ENCODE peak calls at places on chromosomes 13 and 19, in eight cellular contexts. P is tibial nerve; X is A549; H is GM23248; M is GM06990; T is CD4-positive, CD25-positive, alpha-beta regulatory T cell; D is CD8-positive, alpha-beta T cell; Z is esophagus squamous epithelium. J is an unnamed sample.

GRCh38 chr13:40152145-40152544 is 496.7 kb downstream of the COG6 start:
- DNase-seq in Z (no peak), M (no peak), P (no peak), T (no peak), H (peak), D (no peak), X (peak), J (no peak)

GRCh38 chr19:52527954-52528326 is 472 bp downstream of the ZNF808 start:
- DNase-seq in D (no peak), X (no peak), T (no peak), H (peak), P (no peak), M (no peak), Z (no peak), J (no peak)

GRCh38 chr19:41621654-41622053 is 5.2 kb downstream of the CEACAM4 start:
- DNase-seq in X (no peak), M (no peak), T (no peak), D (no peak), Z (no peak), H (no peak), P (no peak), J (no peak)

GRCh38 chr13:71619096-71619495 is 247.9 kb downstream of the DACH1 start:
- DNase-seq in Z (no peak), H (no peak), T (no peak), D (no peak), P (no peak), M (no peak), X (no peak), J (no peak)

GRCh38 chr19:5122671-5123409 is 153.9 kb downstream of the KDM4B start:
- DNase-seq in T (no peak), H (no peak), X (no peak), M (no peak), P (no peak), D (no peak), Z (no peak), J (no peak)

GRCh38 chr19:22052644-22053013 is 345 bp downstream of the ZNF257 start:
- DNase-seq in P (no peak), D (no peak), M (no peak), T (peak), H (peak), Z (no peak), X (no peak), J (no peak)

GRCh38 chr19:35357867-35358573 is at the start of gene FFAR3:
- DNase-seq in T (no peak), H (peak), X (no peak), D (no peak), Z (no peak), P (peak), M (no peak), J (no peak)

GRCh38 chr13:110912651-110913051 is 2.2 kb downstream of the ANKRD10 start:
- DNase-seq in H (peak), Z (no peak), D (no peak), P (no peak), M (no peak), T (no peak), X (no peak), J (no peak)

GRCh38 chr13:107450426-107450825 is 764.9 kb downstream of the LIG4 start:
- DNase-seq in X (no peak), Z (no peak), D (no peak), P (no peak), M (no peak), H (peak), T (no peak), J (no peak)

GRCh38 chr19:33214621-33215020 is 11.0 kb downstream of the SLC7A10 start:
- DNase-seq in T (no peak), Z (no peak), D (no peak), X (peak), H (peak), M (no peak), P (no peak), J (no peak)

GRCh38 chr13:112779856-112780604 is 90.2 kb downstream of the ATP11A start:
- DNase-seq in M (no peak), Z (no peak), T (no peak), D (no peak), H (peak), P (no peak), X (no peak), J (no peak)

GRCh38 chr19:15251749-15252397 is 19.6 kb upstream of the EPHX3 start:
- DNase-seq in M (no peak), T (no peak), D (no peak), X (peak), H (peak), Z (no peak), P (peak), J (no peak)

GRCh38 chr19:14085309-14085995 is at the start of gene C19orf67:
- DNase-seq in Z (no peak), D (no peak), M (no peak), H (no peak), X (no peak), P (no peak), T (no peak), J (no peak)

GRCh38 chr13:110965038-110965754 is 50.3 kb upstream of the ANKRD10 start:
- DNase-seq in H (peak), D (no peak), P (no peak), T (no peak), Z (no peak), X (peak), M (peak), J (peak)

GRCh38 chr19:18194554-18195238 is 1.7 kb downstream of the MPV17L2 start:
- DNase-seq in H (peak), Z (no peak), D (peak), T (no peak), P (no peak), M (peak), X (no peak), J (no peak)

GRCh38 chr13:113886561-113887112 is 22.8 kb upstream of the GAS6 start:
- DNase-seq in Z (no peak), P (no peak), M (no peak), T (no peak), D (no peak), X (no peak), H (no peak), J (no peak)

GRCh38 chr13:74009100-74009668 is 125.0 kb downstream of the KLF12 start:
- DNase-seq in Z (no peak), P (no peak), M (no peak), H (no peak), D (no peak), X (no peak), T (no peak), J (no peak)

GRCh38 chr13:53045110-53045509 is 16.5 kb downstream of the OLFM4 start:
- DNase-seq in H (no peak), X (no peak), T (no peak), D (no peak), M (no peak), P (peak), Z (no peak), J (no peak)

GRCh38 chr19:19627442-19627715 is 641 bp downstream of the LPAR2 start:
- DNase-seq in Z (no peak), X (no peak), M (peak), T (no peak), P (no peak), D (no peak), H (no peak), J (no peak)

DNA sequence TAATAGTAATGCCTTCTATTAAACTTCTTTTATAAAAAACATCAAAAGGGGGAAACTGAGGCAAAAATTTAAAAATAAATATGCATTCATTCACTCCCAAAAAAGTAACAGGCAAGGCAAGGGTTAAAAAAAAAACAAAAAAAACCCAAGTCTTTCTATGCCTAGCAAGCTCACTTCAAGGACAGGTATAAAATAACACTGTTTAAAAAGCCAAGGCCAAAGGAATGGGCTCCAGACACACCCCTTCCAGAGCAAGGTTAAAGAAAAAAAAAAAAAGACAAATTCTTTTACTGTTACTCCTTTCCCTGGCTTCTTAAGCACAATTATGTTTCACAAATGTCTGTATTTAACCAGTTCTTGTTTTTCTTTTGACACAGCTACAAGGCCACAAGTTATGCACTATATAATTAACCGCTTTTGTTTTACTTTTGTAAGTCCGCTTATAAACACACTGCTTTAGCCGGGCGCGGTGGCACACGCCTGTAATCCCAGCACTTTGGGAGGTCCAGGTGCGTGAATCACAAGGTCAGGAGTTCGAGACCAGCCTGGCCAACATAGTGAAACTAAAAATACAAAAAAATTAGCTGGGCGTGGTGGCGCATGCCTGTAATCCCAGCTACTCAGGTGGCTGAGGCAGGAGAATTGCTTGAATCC is 3.6 kb downstream of the SIGLEC11 start:
- DNase-seq in D (no peak), X (no peak), M (no peak), H (no peak), P (no peak), Z (no peak), T (no peak), J (no peak)
- H3K4me3 ChIP-seq in D (no peak), X (no peak), M (no peak), H (no peak), P (no peak), Z (no peak), T (no peak), J (no peak)

GRCh38 chr19:50418186-50419021 is at the start of gene SPIB:
- DNase-seq in P (no peak), T (no peak), D (no peak), H (no peak), Z (no peak), M (peak), X (no peak), J (no peak)
- H3K4me3 ChIP-seq in P (no peak), T (no peak), D (no peak), H (no peak), Z (no peak), M (peak), X (no peak), J (peak)

GRCh38 chr13:43737524-43737923 is 49.2 kb downstream of the ENOX1 start:
- DNase-seq in D (no peak), H (no peak), T (no peak), P (no peak), X (no peak), M (no peak), Z (no peak), J (no peak)

GRCh38 chr13:43744630-43745029 is 42.1 kb downstream of the ENOX1 start:
- DNase-seq in D (no peak), M (no peak), P (no peak), X (no peak), Z (no peak), H (peak), T (no peak), J (no peak)

DNA sequence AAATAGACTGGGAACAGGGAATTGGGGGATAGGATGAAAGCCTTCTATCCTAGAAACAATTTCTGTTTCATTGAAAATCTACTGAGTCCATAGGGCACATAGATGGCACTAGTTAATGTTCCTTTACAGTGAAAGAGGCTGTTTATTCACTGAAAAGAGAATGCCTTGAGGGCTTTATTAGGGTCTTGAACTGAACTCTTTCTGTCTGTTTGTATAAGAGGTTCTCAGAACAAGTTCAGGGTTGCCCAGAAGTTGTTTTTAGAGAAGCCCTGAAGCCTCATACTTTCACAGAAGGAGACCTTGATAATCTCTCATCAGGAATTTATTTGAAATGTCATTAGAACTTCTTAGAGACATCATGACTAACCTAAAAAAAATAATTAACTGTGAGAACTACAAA is 43.9 kb downstream of the ENOX1 start:
- DNase-seq in P (no peak), H (no peak), D (no peak), X (no peak), M (no peak), Z (no peak), T (no peak), J (no peak)
- H3K4me3 ChIP-seq in P (no peak), H (no peak), D (no peak), X (no peak), M (no peak), Z (no peak), T (no peak), J (no peak)

GRCh38 chr13:30908416-30908980 is 2.4 kb downstream of the MEDAG start:
- DNase-seq in X (no peak), Z (no peak), T (no peak), H (peak), P (peak), M (no peak), D (no peak), J (no peak)

GRCh38 chr13:30906411-30906990 is 430 bp downstream of the MEDAG start:
- DNase-seq in D (no peak), T (no peak), H (peak), P (no peak), M (no peak), X (no peak), Z (no peak), J (no peak)

GRCh38 chr13:30905932-30906383 is at the start of gene MEDAG:
- DNase-seq in X (no peak), D (no peak), P (peak), M (no peak), Z (peak), H (peak), T (no peak), J (no peak)

GRCh38 chr13:30907167-30907761 is 1.2 kb downstream of the MEDAG start:
- DNase-seq in H (peak), T (no peak), X (no peak), Z (no peak), P (no peak), D (no peak), M (no peak), J (no peak)

GRCh38 chr13:30910676-30911075 is 4.6 kb downstream of the MEDAG start:
- DNase-seq in M (no peak), D (no peak), Z (no peak), X (no peak), H (no peak), T (no peak), P (no peak), J (no peak)
- H3K4me3 ChIP-seq in M (no peak), D (no peak), Z (no peak), X (no peak), H (peak), T (no peak), P (no peak), J (no peak)

GRCh38 chr13:99893567-99893966 is 78.0 kb downstream of the ZIC5 start:
- DNase-seq in D (no peak), H (no peak), Z (no peak), T (no peak), P (no peak), M (no peak), X (no peak), J (no peak)

GRCh38 chr13:99895999-99896695 is 75.4 kb downstream of the ZIC5 start:
- DNase-seq in P (no peak), X (no peak), D (no peak), M (no peak), Z (no peak), H (no peak), T (no peak), J (no peak)

GRCh38 chr13:99895428-99895998 is 76.1 kb downstream of the ZIC5 start:
- DNase-seq in Z (no peak), X (no peak), H (peak), M (no peak), D (no peak), P (no peak), T (no peak), J (no peak)

GRCh38 chr13:99894105-99894504 is 77.5 kb downstream of the ZIC5 start:
- DNase-seq in M (no peak), P (no peak), D (no peak), T (no peak), H (no peak), X (no peak), Z (no peak), J (no peak)

GRCh38 chr13:99894835-99895427 is 76.6 kb downstream of the ZIC5 start:
- DNase-seq in M (no peak), P (no peak), H (peak), T (no peak), X (no peak), D (no peak), Z (no peak), J (no peak)
- H3K4me3 ChIP-seq in M (no peak), P (no peak), H (peak), T (peak), X (peak), D (peak), Z (peak), J (peak)

GRCh38 chr19:1466018-1466460 is 13.0 kb downstream of the C19orf25 start:
- DNase-seq in X (no peak), M (peak), H (no peak), P (no peak), T (no peak), D (no peak), Z (no peak), J (no peak)
- H3K4me3 ChIP-seq in X (no peak), M (no peak), H (no peak), P (no peak), T (no peak), D (no peak), Z (peak), J (no peak)

DNA sequence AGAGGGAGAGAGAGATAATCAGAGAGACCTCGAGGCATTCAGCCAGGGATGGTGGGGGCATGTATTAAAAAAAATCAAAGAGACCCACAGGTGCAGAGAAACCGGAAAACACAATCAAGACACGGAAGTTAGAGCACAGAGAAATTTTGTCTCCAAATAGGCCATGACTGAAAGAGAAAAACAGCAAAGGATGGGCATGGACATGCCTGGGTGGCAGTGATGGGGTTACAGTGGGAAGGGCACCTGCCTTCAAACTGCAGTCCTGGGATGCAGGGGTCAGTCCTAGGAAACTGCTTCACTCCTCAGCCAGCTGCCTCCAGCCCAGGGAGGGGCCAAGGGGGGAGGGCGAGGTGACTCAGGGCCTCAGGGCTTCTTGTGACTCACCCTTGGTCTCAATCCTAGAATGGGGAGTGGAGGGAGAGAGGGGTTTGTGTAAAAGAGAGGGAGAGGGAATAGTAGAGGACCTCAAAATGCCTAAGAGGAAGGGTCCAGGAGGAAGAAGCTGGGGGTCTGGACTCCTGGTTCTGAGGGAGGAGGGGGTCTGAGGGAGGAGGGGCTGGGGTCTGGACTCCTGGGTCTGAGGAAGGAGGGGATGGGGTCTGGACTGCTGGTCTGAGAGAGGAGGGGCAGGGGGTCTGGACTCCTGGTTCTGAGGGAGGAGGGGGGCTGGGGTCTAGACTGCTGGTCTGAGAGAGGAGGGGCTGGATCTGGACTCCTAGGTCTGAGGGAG is 3.6 kb upstream of the KCNN4 start:
- DNase-seq in Z (no peak), M (no peak), D (peak), X (peak), P (no peak), H (peak), T (peak), J (peak)
- H3K4me3 ChIP-seq in Z (no peak), M (peak), D (no peak), X (peak), P (no peak), H (no peak), T (peak), J (no peak)

GRCh38 chr13:46168818-46169217 is 13.2 kb downstream of the LCP1 start:
- DNase-seq in T (no peak), P (no peak), H (no peak), M (no peak), Z (no peak), X (no peak), D (no peak), J (no peak)

GRCh38 chr13:46166221-46166584 is 15.8 kb downstream of the LCP1 start:
- DNase-seq in T (no peak), H (no peak), M (no peak), X (no peak), Z (no peak), P (no peak), D (no peak), J (no peak)

GRCh38 chr13:46166947-46167610 is 14.9 kb downstream of the LCP1 start:
- DNase-seq in D (no peak), H (no peak), T (no peak), Z (no peak), M (no peak), X (no peak), P (no peak), J (no peak)

GRCh38 chr13:46170268-46170667 is 11.7 kb downstream of the LCP1 start:
- DNase-seq in T (no peak), D (no peak), Z (no peak), X (no peak), P (no peak), M (no peak), H (no peak), J (no peak)

DNA sequence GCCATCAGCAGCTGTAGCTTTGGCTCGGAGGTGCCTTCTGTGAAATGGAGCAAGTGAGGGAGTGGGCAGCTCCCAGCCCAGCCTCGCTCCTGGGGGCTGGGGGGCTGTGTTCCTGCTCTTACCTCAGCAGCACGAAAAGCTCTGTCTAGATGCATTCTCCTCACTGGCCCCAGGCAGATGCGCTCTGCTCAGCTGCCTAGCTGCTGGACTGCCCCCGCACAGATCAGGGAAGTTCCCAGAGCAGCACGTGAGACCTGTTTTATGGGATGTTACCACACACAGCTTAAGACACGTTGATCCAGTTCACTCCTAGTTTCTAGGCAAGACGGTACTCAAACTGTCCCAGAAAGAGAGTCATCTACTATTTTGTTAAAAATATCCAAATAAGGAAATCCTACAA is 13.6 kb downstream of the LCP1 start:
- DNase-seq in X (no peak), D (no peak), M (peak), H (peak), P (peak), T (peak), Z (no peak), J (no peak)
- H3K4me3 ChIP-seq in X (no peak), D (peak), M (peak), H (no peak), P (no peak), T (peak), Z (no peak), J (peak)

J was measured in GM12864.